ENCODE peak calls at places on chromosomes 3 and 15, in six cellular contexts. Z is A549, D is upper lobe of right lung, Q is gastrocnemius medialis, M is thoracic aorta, K is left lung. T is an unnamed sample.

GRCh38 chr3:9946112-9947024 is 5.8 kb downstream of the PRRT3 start:
- DNase-seq in Z (peak; percentile 89), Q (peak; percentile 67), M (peak; percentile 57), D (peak; percentile 96), K (peak; percentile 96), T (peak; percentile 93)

GRCh38 chr3:45964139-45964538 is 20.9 kb downstream of the CXCR6 start:
- DNase-seq in K (no peak), Z (no peak), M (no peak), D (no peak), Q (no peak), T (no peak)

GRCh38 chr3:152834354-152835310 is at the start of gene P2RY1:
- DNase-seq in M (no peak), K (peak; percentile 92), D (peak; percentile 90), Z (peak; percentile 51), Q (peak; percentile 29), T (peak; percentile 83)

GRCh38 chr3:145333931-145334330 is 827.1 kb downstream of the PLOD2 start:
- DNase-seq in D (no peak), K (peak; percentile 19), Q (no peak), M (no peak), Z (no peak), T (no peak)

GRCh38 chr3:197083486-197083885 is 53.9 kb upstream of the MELTF start:
- DNase-seq in D (no peak), M (no peak), Q (peak; percentile 23), Z (peak; percentile 2), K (no peak), T (no peak)

GRCh38 chr3:34948431-34948971 is 690.8 kb upstream of the ARPP21 start:
- DNase-seq in Q (no peak), M (no peak), D (no peak), K (no peak), Z (no peak), T (no peak)

GRCh38 chr3:52143616-52144015 is 10.6 kb downstream of the POC1A start:
- DNase-seq in D (no peak), Z (no peak), K (no peak), Q (no peak), M (no peak), T (no peak)

GRCh38 chr3:135781026-135781815 is 184.3 kb upstream of the PPP2R3A start:
- DNase-seq in Q (no peak), Z (no peak), D (no peak), K (no peak), M (no peak), T (no peak)

GRCh38 chr15:82263350-82263749 is 732 bp downstream of the SAXO2 start:
- DNase-seq in D (no peak), Z (peak; percentile 68), M (no peak), K (no peak), Q (no peak), T (no peak)

GRCh38 chr3:125123906-125124305 is 68.1 kb upstream of the HEG1 start:
- DNase-seq in K (no peak), D (no peak), Q (no peak), M (no peak), Z (no peak), T (no peak)

GRCh38 chr3:23743141-23743784 is 62.5 kb upstream of the UBE2E1 start:
- DNase-seq in Z (no peak), Q (no peak), D (no peak), M (no peak), K (no peak), T (no peak)

GRCh38 chr15:89303986-89304385 is 30.6 kb downstream of the POLG start:
- DNase-seq in M (no peak), D (no peak), Q (no peak), K (no peak), Z (no peak), T (no peak)

GRCh38 chr15:89333011-89333860 is 1.4 kb downstream of the POLG start:
- DNase-seq in K (no peak), D (no peak), Z (no peak), M (no peak), Q (no peak), T (peak; percentile 45)

GRCh38 chr15:90582553-90582952 is 52.8 kb downstream of the CRTC3 start:
- DNase-seq in Q (no peak), K (no peak), M (no peak), Z (no peak), D (no peak), T (no peak)

GRCh38 chr3:182668974-182669373 is 124.3 kb upstream of the ATP11B start:
- DNase-seq in K (no peak), M (no peak), Q (no peak), D (no peak), Z (no peak), T (no peak)

GRCh38 chr3:184239710-184240109 is 9.1 kb downstream of the ALG3 start:
- DNase-seq in Z (no peak), M (no peak), D (no peak), Q (no peak), K (no peak), T (no peak)

GRCh38 chr3:63048365-63048764 is 173.1 kb upstream of the CADPS start:
- DNase-seq in M (no peak), D (no peak), K (no peak), Q (no peak), Z (no peak), T (no peak)

GRCh38 chr15:68658151-68658550 is 79.4 kb downstream of the CORO2B start:
- DNase-seq in Z (no peak), D (peak; percentile 48), M (no peak), K (no peak), Q (no peak), T (no peak)

GRCh38 chr3:138944842-138945645 is 1.9 kb downstream of the FOXL2 start:
- DNase-seq in M (no peak), D (no peak), Z (no peak), Q (no peak), K (peak; percentile 83), T (no peak)

GRCh38 chr3:178705925-178706324 is 169.7 kb downstream of the KCNMB2 start:
- DNase-seq in Q (no peak), D (no peak), Z (no peak), M (no peak), K (no peak), T (no peak)

GRCh38 chr3:178699810-178700209 is 163.6 kb downstream of the KCNMB2 start:
- DNase-seq in Z (no peak), M (no peak), Q (no peak), K (peak; percentile 27), D (peak; percentile 46), T (no peak)

GRCh38 chr3:178706411-178706810 is 170.2 kb downstream of the KCNMB2 start:
- DNase-seq in Q (no peak), D (no peak), Z (no peak), M (no peak), K (no peak), T (no peak)

GRCh38 chr3:178699364-178699763 is 163.1 kb downstream of the KCNMB2 start:
- DNase-seq in M (no peak), Z (no peak), Q (no peak), K (peak; percentile 41), D (no peak), T (no peak)

GRCh38 chr3:178703268-178703975 is 167.2 kb downstream of the KCNMB2 start:
- DNase-seq in Q (no peak), D (no peak), M (no peak), K (no peak), Z (no peak), T (no peak)
- TF ChIP-seq CTCF in Q (no peak), D (no peak), M (no peak), K (no peak), Z (no peak), T (no peak)

DNA sequence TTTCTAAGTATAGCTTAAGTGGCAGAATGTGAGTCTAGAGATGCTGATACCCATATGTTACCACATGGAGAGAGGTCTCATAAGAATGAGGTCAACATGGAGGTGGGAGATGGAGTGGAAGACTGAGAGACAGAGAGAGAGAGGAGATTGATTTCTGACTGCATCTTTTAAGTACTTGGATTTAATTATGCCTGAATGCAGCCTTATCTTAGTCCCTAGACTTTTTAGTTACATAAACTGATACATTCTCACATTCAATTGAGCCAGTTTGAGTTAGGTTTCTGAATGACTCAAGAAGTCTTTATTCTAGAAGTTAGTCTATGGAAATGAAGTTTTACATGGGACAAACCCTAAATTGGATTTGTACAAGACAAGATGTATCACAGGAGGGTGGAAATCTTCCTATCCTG is 58.5 kb upstream of the TNFSF10 start:
- DNase-seq in Z (no peak), D (no peak), K (no peak), M (no peak), Q (no peak), T (no peak)
- H3K27ac ChIP-seq in Z (no peak overlapping the region), D (peak overlapping the region; percentile 15), K (no peak overlapping the region), M (no peak overlapping the region), Q (peak overlapping the region; percentile 3), T (no peak overlapping the region)

GRCh38 chr3:44280631-44281030 is 38.9 kb downstream of the TOPAZ1 start:
- DNase-seq in D (no peak), Z (no peak), K (no peak), M (no peak), Q (no peak), T (no peak)
- TF ChIP-seq CTCF in D (no peak), Z (no peak), K (no peak), M (no peak), Q (no peak), T (no peak)

GRCh38 chr3:50261505-50261904 is 7.4 kb upstream of the SEMA3B start:
- DNase-seq in M (no peak), Q (no peak), Z (no peak), D (no peak), K (no peak), T (no peak)
- H3K27ac ChIP-seq in M (peak overlapping the region; percentile 98), Q (peak overlapping the region; percentile 96), Z (peak overlapping the region; percentile 94), D (peak overlapping the region; percentile 96), K (peak overlapping the region; percentile 98), T (no peak overlapping the region)